ENCODE peak calls at places on chromosomes 2 and 18, in seven cellular contexts. K is stomach, E is A549, Q is right atrium auricular region, I is hepatocyte, X is sigmoid colon, Z is adipocyte. H is an unnamed sample. For H3K9me3 and H3K4me1, the result is how much of the 10 kb centered on the place peaks cover.

GRCh38 chr2:75493230-75493629 is 67.5 kb downstream of the EVA1A start:
- DNase-seq in E (no peak), K (no peak), Q (no peak), Z (no peak), X (no peak), I (no peak), H (no peak)

GRCh38 chr2:109410021-109410815 is 203.5 kb downstream of the SEPTIN10 start:
- DNase-seq in Z (no peak), K (no peak), Q (peak), I (no peak), X (no peak), E (no peak), H (no peak)

GRCh38 chr2:171480908-171481307 is 41.4 kb upstream of the CYBRD1 start:
- DNase-seq in K (no peak), I (no peak), Q (no peak), X (no peak), Z (no peak), E (no peak), H (no peak)

GRCh38 chr18:458016-458415 is 42.5 kb downstream of the COLEC12 start:
- DNase-seq in I (no peak), K (no peak), Q (no peak), E (no peak), Z (no peak), X (no peak), H (no peak)

GRCh38 chr2:237258146-237258545 is 155.8 kb downstream of the COL6A3 start:
- DNase-seq in I (no peak), X (no peak), K (no peak), E (no peak), Q (no peak), Z (peak), H (no peak)

GRCh38 chr2:151032741-151033152 is 228.9 kb downstream of the RBM43 start:
- DNase-seq in K (no peak), I (peak), Q (no peak), Z (peak), X (no peak), E (no peak), H (no peak)

GRCh38 chr2:74513605-74514367 is 464 bp upstream of the TLX2 start:
- DNase-seq in E (no peak), I (no peak), Q (no peak), Z (no peak), K (no peak), X (peak), H (no peak)

GRCh38 chr2:170848587-170848986 is 31.9 kb downstream of the GAD1 start:
- DNase-seq in Z (no peak), K (no peak), E (no peak), Q (no peak), X (no peak), I (no peak), H (no peak)

GRCh38 chr18:77478619-77479018 is 229.0 kb downstream of the GALR1 start:
- DNase-seq in E (no peak), K (no peak), Z (no peak), I (no peak), X (peak), Q (peak), H (peak)

GRCh38 chr2:66849128-66849527 is 414.2 kb downstream of the MEIS1 start:
- DNase-seq in K (no peak), Z (no peak), Q (no peak), X (no peak), I (no peak), E (no peak), H (no peak)

GRCh38 chr2:102147935-102148334 is 5.4 kb downstream of the IL1R1 start:
- DNase-seq in K (no peak), X (no peak), Z (no peak), Q (peak), E (no peak), I (no peak), H (no peak)

GRCh38 chr2:102143450-102143985 is 972 bp downstream of the IL1R1 start:
- DNase-seq in K (no peak), X (peak), I (peak), Z (peak), E (no peak), Q (no peak), H (no peak)

GRCh38 chr2:102145107-102145506 is 2.6 kb downstream of the IL1R1 start:
- DNase-seq in Z (no peak), K (no peak), E (no peak), Q (no peak), I (no peak), X (no peak), H (no peak)

GRCh38 chr2:102144128-102144527 is 1.6 kb downstream of the IL1R1 start:
- DNase-seq in Q (no peak), E (no peak), I (peak), Z (peak), K (no peak), X (no peak), H (no peak)

GRCh38 chr2:102145939-102146338 is 3.4 kb downstream of the IL1R1 start:
- DNase-seq in X (no peak), E (no peak), I (no peak), Z (no peak), Q (no peak), K (no peak), H (no peak)
- H3K9me3 ChIP-seq in X (under half), E (half or more), I (under half), Z (under half), Q (under half), K (under half), H (under half)

GRCh38 chr18:46413684-46414083 is 243.3 kb downstream of the LOXHD1 start:
- DNase-seq in I (no peak), K (no peak), Q (no peak), X (no peak), E (no peak), Z (peak), H (no peak)
- H3K4me1 ChIP-seq in I (under half), K (under half), Q (half or more), X (under half), E (under half), Z (under half), H (under half)

DNA sequence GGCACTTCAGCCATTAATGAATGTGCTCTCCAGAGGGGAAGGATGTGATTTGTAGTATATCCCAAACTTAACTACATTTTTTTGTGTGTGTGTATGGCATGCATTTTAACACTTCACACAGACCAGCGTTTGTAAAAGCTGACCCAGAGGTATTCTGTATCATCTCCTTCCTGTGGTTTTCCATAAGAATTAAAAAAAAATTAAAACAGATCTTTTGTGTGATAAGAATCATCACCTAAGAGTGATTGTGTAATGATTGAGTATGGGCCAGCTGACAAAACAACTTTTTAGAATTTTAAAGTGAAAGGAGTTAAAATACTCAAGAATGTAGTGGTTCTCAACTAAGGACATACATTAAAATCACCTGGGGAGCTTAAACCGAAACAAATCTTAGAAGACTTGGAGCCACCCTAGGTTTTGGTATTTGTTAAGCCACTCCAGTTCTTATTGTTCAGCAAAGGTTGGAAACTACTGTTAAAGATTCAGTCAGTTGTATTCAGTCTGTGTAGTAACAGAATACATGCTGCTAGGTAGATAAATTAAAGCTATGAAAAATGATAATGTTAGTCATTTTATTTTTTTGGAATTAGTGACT is 120.1 kb downstream of the HAUS1 start:
- DNase-seq in Q (no peak), E (no peak), I (no peak), Z (peak), K (no peak), X (no peak), H (no peak)
- H3K4me3 ChIP-seq in Q (no peak), E (no peak), I (no peak), Z (no peak), K (no peak), X (no peak), H (no peak)

GRCh38 chr18:79251021-79251420 is 144.7 kb upstream of the NFATC1 start:
- DNase-seq in E (no peak), Z (no peak), Q (no peak), I (no peak), K (no peak), X (no peak), H (no peak)
- H3K9me3 ChIP-seq in E (under half), Z (under half), Q (under half), I (under half), K (under half), X (under half), H (under half)

GRCh38 chr18:35646449-35646848 is 64.9 kb downstream of the GALNT1 start:
- DNase-seq in Z (no peak), K (no peak), X (no peak), I (no peak), E (no peak), Q (no peak), H (no peak)

GRCh38 chr18:35641467-35641866 is 59.9 kb downstream of the GALNT1 start:
- DNase-seq in K (no peak), Z (no peak), E (no peak), Q (no peak), X (no peak), I (no peak), H (no peak)

GRCh38 chr18:35639296-35639695 is 57.8 kb downstream of the GALNT1 start:
- DNase-seq in K (no peak), E (no peak), Q (no peak), I (no peak), X (no peak), Z (no peak), H (no peak)

GRCh38 chr18:35642802-35643201 is 61.3 kb downstream of the GALNT1 start:
- DNase-seq in Q (no peak), E (no peak), I (no peak), Z (no peak), X (no peak), K (no peak), H (no peak)

DNA sequence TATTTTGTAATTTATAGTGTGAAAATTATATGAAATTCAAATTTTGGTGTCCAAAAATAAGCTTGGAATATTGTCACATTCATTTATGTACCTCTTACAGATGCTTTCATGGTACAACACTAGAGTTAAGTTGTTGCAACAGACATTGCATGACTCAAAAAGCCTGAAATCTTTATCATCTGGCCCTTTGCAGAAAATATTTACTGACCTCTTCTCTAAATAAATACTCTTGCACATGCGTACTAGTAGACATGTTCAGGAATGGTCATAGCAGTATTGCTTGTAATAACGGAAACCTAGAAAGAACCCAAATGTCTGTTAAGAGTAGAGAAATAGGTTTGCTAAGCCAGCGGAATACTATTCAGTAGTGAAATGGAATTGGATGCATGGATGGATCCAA is 60.4 kb downstream of the GALNT1 start:
- DNase-seq in K (no peak), Q (no peak), I (no peak), X (no peak), E (no peak), Z (peak), H (no peak)
- H3K4me1 ChIP-seq in K (under half), Q (under half), I (under half), X (under half), E (under half), Z (under half), H (under half)

DNA sequence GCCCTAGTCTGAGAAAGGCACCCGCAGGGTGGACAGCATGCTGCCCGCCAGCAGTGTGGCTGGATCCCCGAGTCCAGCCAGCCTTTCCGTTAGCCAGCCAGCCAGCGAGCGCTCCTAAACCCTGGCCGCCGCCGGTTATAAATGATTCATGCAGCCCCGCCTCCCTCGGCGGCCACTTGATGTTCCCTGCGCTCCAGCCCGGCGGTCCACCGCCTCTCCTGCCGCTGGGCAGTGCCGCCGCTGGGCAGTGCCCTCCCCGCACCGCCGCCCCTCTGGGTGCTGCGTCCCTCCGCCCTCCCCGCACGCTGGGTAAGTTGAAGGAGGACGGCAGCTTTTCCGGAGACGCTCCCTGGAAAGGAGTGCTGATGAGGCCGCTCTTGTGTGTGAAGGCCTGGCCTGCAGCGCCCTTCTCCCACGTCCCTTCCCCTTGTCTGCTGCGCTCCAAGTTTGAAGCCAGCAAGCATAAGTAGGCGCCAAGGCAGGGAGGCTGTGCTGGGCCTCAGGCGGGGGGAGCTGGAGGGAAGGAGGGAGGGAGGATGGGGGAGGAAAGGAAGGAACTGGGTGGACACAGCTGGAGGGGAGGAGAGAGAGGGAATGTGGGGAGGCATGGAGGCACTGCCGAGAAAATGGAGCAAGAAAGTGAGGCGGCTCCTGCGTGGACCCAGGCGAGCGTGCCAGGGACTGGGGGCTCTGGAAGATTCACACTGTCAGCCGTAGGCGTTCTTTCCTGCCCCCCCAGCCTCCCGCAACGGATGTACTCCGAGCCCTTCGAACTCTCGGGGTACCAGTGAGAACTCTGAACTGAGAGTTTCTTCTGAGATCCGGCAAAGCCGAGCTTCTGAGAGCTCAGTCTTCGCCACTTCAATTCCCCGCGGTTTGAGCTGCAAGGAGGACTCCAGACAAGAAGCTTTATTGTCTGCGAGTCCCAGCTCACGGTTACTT is 131.9 kb downstream of the GLI2 start:
- DNase-seq in I (peak), Q (peak), K (peak), Z (peak), X (peak), E (peak), H (peak)
- H3K4me3 ChIP-seq in I (no peak), Q (peak), K (peak), Z (peak), X (peak), E (peak), H (no peak)

GRCh38 chr2:228540976-228541375 is 359.5 kb upstream of the SPHKAP start:
- DNase-seq in E (no peak), I (no peak), K (no peak), Q (no peak), Z (no peak), X (no peak), H (no peak)

GRCh38 chr2:228533156-228533555 is 351.7 kb upstream of the SPHKAP start:
- DNase-seq in I (no peak), X (no peak), Z (no peak), Q (no peak), E (no peak), K (no peak), H (no peak)

GRCh38 chr2:228532233-228532632 is 350.7 kb upstream of the SPHKAP start:
- DNase-seq in I (no peak), K (no peak), X (no peak), Q (no peak), Z (no peak), E (no peak), H (no peak)

GRCh38 chr2:228535396-228535795 is 353.9 kb upstream of the SPHKAP start:
- DNase-seq in Q (no peak), X (no peak), Z (no peak), I (no peak), E (no peak), K (no peak), H (no peak)
- H3K9me3 ChIP-seq in Q (under half), X (under half), Z (under half), I (under half), E (under half), K (under half), H (under half)

DNA sequence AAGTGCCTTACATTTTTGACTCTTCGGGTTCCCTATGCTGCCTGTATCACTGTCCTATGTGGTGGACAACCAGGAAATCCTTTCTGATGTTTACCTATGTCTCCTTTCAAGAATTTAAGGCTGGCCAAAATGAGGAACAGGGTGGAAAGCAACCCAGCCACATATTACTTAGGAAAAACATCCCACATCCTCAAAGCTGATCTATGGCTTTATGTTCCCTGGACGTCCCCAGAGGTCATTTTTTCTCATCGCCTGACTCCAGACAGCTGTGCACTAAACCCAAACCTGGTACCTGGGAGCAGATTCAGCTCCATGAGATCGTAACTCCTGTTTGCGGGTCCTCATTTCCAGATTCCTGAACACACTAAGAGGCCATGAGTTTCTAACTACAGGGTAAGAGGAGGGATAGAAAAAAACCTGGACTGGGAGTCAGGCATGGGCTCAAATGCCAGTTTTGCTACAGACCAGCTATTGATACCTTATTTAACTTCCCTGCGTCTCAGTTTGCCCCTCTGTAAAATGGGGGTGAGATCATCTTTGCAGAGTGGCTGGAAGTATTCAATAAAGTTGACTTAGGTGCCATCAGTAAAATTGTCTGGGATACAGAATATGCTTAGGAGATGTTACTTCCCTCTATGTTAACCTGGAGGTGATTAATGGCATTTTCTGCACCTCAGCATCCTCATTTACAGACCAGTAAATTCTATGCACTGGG is 70.8 kb downstream of the TNS1 start:
- DNase-seq in X (no peak), Q (no peak), I (no peak), K (no peak), Z (no peak), E (no peak), H (no peak)
- H3K4me1 ChIP-seq in X (half or more), Q (half or more), I (half or more), K (half or more), Z (half or more), E (half or more), H (under half)

DNA sequence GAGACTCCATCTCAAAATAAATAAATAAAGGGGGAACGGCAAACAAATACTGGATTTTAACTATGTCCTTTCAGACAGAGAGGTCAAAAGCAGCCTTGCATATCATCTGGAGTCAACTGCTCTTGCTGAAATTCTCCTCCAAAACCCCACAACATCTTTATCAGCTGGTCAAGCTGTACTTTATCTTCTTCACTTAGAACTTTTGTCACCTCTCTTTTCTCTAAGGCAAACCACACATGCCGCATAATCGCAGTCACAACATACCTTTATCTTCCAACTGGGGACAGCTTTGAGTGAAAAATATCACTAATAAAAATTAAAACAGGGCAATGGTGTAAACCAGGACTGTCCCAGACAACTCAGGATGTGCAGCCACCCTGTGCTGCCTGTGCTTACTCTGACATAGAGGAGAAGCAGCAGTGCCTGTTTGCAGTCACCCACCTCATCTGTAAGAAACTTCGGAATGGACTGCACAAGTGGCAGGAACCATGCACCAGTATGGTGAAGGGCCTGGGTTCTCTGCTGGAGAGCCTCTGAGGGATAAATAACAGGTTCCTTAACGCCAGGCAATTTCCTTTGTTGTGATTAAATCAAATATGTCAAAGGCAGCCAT is 6.2 kb downstream of the MPPE1 start:
- DNase-seq in K (no peak), E (no peak), X (no peak), Q (no peak), Z (no peak), I (no peak), H (no peak)
- H3K4me3 ChIP-seq in K (no peak), E (no peak), X (no peak), Q (no peak), Z (no peak), I (no peak), H (no peak)

GRCh38 chr2:593354-594026 is 83.7 kb downstream of the TMEM18 start:
- DNase-seq in K (no peak), X (no peak), Z (no peak), Q (no peak), E (no peak), I (peak), H (no peak)
- H3K9me3 ChIP-seq in K (under half), X (under half), Z (under half), Q (under half), E (under half), I (under half), H (under half)

H was measured in mucosa of descending colon.